ENCODE peak calls at places on chromosomes 2 and 18, in four cellular contexts. One of them, this sample, is unnamed.

GRCh38 chr2:164847966-164848365 is 6.3 kb upstream of the COBLL1 start:
- DNase-seq in T-helper 2 cell: no peak
- DNase-seq in neural crest cell: no peak
- DNase-seq in stimulated activated CD4-positive, alpha-beta T cell treated with anti-CD3 and anti-CD28 coated beads, Interleukin-4, amount 100 ng/mL, for 1 hour: no peak
- DNase-seq in this sample: no peak

GRCh38 chr18:57542126-57542525 is 44.4 kb downstream of the FECH start:
- DNase-seq in stimulated activated CD4-positive, alpha-beta T cell treated with anti-CD3 and anti-CD28 coated beads, Interleukin-4, amount 100 ng/mL, for 1 hour: no peak
- DNase-seq in neural crest cell: no peak
- DNase-seq in T-helper 2 cell: no peak
- DNase-seq in this sample: no peak

GRCh38 chr2:15120578-15120977 is 440.6 kb downstream of the NBAS start:
- DNase-seq in stimulated activated CD4-positive, alpha-beta T cell treated with anti-CD3 and anti-CD28 coated beads, Interleukin-4, amount 100 ng/mL, for 1 hour: no peak
- DNase-seq in T-helper 2 cell: no peak
- DNase-seq in neural crest cell: no peak
- DNase-seq in this sample: no peak

GRCh38 chr2:145411493-145411892 is 891.6 kb upstream of the ZEB2 start:
- DNase-seq in stimulated activated CD4-positive, alpha-beta T cell treated with anti-CD3 and anti-CD28 coated beads, Interleukin-4, amount 100 ng/mL, for 1 hour: no peak
- DNase-seq in T-helper 2 cell: peak
- DNase-seq in neural crest cell: no peak
- DNase-seq in this sample: no peak

GRCh38 chr2:240392084-240392947 is 43.1 kb upstream of the GPC1 start:
- DNase-seq in T-helper 2 cell: no peak
- DNase-seq in neural crest cell: peak
- DNase-seq in stimulated activated CD4-positive, alpha-beta T cell treated with anti-CD3 and anti-CD28 coated beads, Interleukin-4, amount 100 ng/mL, for 1 hour: peak
- DNase-seq in this sample: peak

GRCh38 chr2:96121414-96121813 is 5.0 kb upstream of the ADRA2B start:
- DNase-seq in stimulated activated CD4-positive, alpha-beta T cell treated with anti-CD3 and anti-CD28 coated beads, Interleukin-4, amount 100 ng/mL, for 1 hour: no peak
- DNase-seq in neural crest cell: no peak
- DNase-seq in T-helper 2 cell: no peak
- DNase-seq in this sample: no peak

GRCh38 chr2:81263989-81264388 is 959.4 kb upstream of the LRRTM1 start:
- DNase-seq in neural crest cell: no peak
- DNase-seq in stimulated activated CD4-positive, alpha-beta T cell treated with anti-CD3 and anti-CD28 coated beads, Interleukin-4, amount 100 ng/mL, for 1 hour: no peak
- DNase-seq in T-helper 2 cell: no peak
- DNase-seq in this sample: no peak

GRCh38 chr2:10839813-10840212 is 27.2 kb upstream of the PDIA6 start:
- DNase-seq in T-helper 2 cell: no peak
- DNase-seq in neural crest cell: no peak
- DNase-seq in stimulated activated CD4-positive, alpha-beta T cell treated with anti-CD3 and anti-CD28 coated beads, Interleukin-4, amount 100 ng/mL, for 1 hour: no peak
- DNase-seq in this sample: no peak

GRCh38 chr18:36592282-36592681 is 236.5 kb downstream of the TPGS2 start:
- DNase-seq in stimulated activated CD4-positive, alpha-beta T cell treated with anti-CD3 and anti-CD28 coated beads, Interleukin-4, amount 100 ng/mL, for 1 hour: no peak
- DNase-seq in neural crest cell: no peak
- DNase-seq in T-helper 2 cell: no peak
- DNase-seq in this sample: no peak

GRCh38 chr2:138516030-138516704 is 14.6 kb downstream of the SPOPL start:
- DNase-seq in stimulated activated CD4-positive, alpha-beta T cell treated with anti-CD3 and anti-CD28 coated beads, Interleukin-4, amount 100 ng/mL, for 1 hour: no peak
- DNase-seq in neural crest cell: no peak
- DNase-seq in T-helper 2 cell: no peak
- DNase-seq in this sample: no peak

GRCh38 chr2:239593965-239594771 is 193.3 kb upstream of the HDAC4 start:
- DNase-seq in T-helper 2 cell: no peak
- DNase-seq in stimulated activated CD4-positive, alpha-beta T cell treated with anti-CD3 and anti-CD28 coated beads, Interleukin-4, amount 100 ng/mL, for 1 hour: no peak
- DNase-seq in neural crest cell: no peak
- DNase-seq in this sample: no peak

GRCh38 chr18:48819781-48820482 is 130.8 kb downstream of the SMAD7 start:
- DNase-seq in neural crest cell: no peak
- DNase-seq in stimulated activated CD4-positive, alpha-beta T cell treated with anti-CD3 and anti-CD28 coated beads, Interleukin-4, amount 100 ng/mL, for 1 hour: no peak
- DNase-seq in T-helper 2 cell: no peak
- DNase-seq in this sample: no peak

GRCh38 chr2:135701442-135701841 is 40.2 kb upstream of the UBXN4 start:
- DNase-seq in neural crest cell: no peak
- DNase-seq in stimulated activated CD4-positive, alpha-beta T cell treated with anti-CD3 and anti-CD28 coated beads, Interleukin-4, amount 100 ng/mL, for 1 hour: no peak
- DNase-seq in T-helper 2 cell: no peak
- DNase-seq in this sample: no peak

GRCh38 chr2:231672617-231673347 is 35.5 kb upstream of the PTMA start:
- DNase-seq in neural crest cell: no peak
- DNase-seq in stimulated activated CD4-positive, alpha-beta T cell treated with anti-CD3 and anti-CD28 coated beads, Interleukin-4, amount 100 ng/mL, for 1 hour: no peak
- DNase-seq in T-helper 2 cell: no peak
- DNase-seq in this sample: no peak

GRCh38 chr2:113895301-113895700 is 5.4 kb downstream of the ACTR3 start:
- DNase-seq in neural crest cell: no peak
- DNase-seq in stimulated activated CD4-positive, alpha-beta T cell treated with anti-CD3 and anti-CD28 coated beads, Interleukin-4, amount 100 ng/mL, for 1 hour: no peak
- DNase-seq in T-helper 2 cell: no peak
- DNase-seq in this sample: no peak

GRCh38 chr2:207375207-207375875 is 154.4 kb upstream of the CREB1 start:
- DNase-seq in T-helper 2 cell: no peak
- DNase-seq in stimulated activated CD4-positive, alpha-beta T cell treated with anti-CD3 and anti-CD28 coated beads, Interleukin-4, amount 100 ng/mL, for 1 hour: no peak
- DNase-seq in neural crest cell: no peak
- DNase-seq in this sample: no peak

GRCh38 chr2:9656270-9656766 is 25.5 kb upstream of the YWHAQ start:
- DNase-seq in stimulated activated CD4-positive, alpha-beta T cell treated with anti-CD3 and anti-CD28 coated beads, Interleukin-4, amount 100 ng/mL, for 1 hour: peak
- DNase-seq in T-helper 2 cell: peak
- DNase-seq in neural crest cell: no peak
- DNase-seq in this sample: no peak

GRCh38 chr2:169034984-169035544 is 3.9 kb upstream of the ABCB11 start:
- DNase-seq in stimulated activated CD4-positive, alpha-beta T cell treated with anti-CD3 and anti-CD28 coated beads, Interleukin-4, amount 100 ng/mL, for 1 hour: no peak
- DNase-seq in T-helper 2 cell: no peak
- DNase-seq in neural crest cell: no peak
- DNase-seq in this sample: no peak

GRCh38 chr2:156589381-156590079 is 153.4 kb downstream of the GPD2 start:
- DNase-seq in stimulated activated CD4-positive, alpha-beta T cell treated with anti-CD3 and anti-CD28 coated beads, Interleukin-4, amount 100 ng/mL, for 1 hour: peak
- DNase-seq in neural crest cell: no peak
- DNase-seq in T-helper 2 cell: peak
- DNase-seq in this sample: no peak

GRCh38 chr2:174759381-174760064 is 4.7 kb downstream of the CHRNA1 start:
- DNase-seq in T-helper 2 cell: no peak
- DNase-seq in stimulated activated CD4-positive, alpha-beta T cell treated with anti-CD3 and anti-CD28 coated beads, Interleukin-4, amount 100 ng/mL, for 1 hour: no peak
- DNase-seq in neural crest cell: no peak
- DNase-seq in this sample: no peak

GRCh38 chr2:86383844-86384243 is 46.4 kb upstream of the REEP1 start:
- DNase-seq in T-helper 2 cell: no peak
- DNase-seq in neural crest cell: no peak
- DNase-seq in stimulated activated CD4-positive, alpha-beta T cell treated with anti-CD3 and anti-CD28 coated beads, Interleukin-4, amount 100 ng/mL, for 1 hour: no peak
- DNase-seq in this sample: no peak

GRCh38 chr18:8049147-8049546 is 482.0 kb downstream of the PTPRM start:
- DNase-seq in neural crest cell: no peak
- DNase-seq in stimulated activated CD4-positive, alpha-beta T cell treated with anti-CD3 and anti-CD28 coated beads, Interleukin-4, amount 100 ng/mL, for 1 hour: no peak
- DNase-seq in T-helper 2 cell: no peak
- DNase-seq in this sample: no peak

GRCh38 chr18:27713727-27714080 is 463.2 kb downstream of the CDH2 start:
- DNase-seq in T-helper 2 cell: no peak
- DNase-seq in stimulated activated CD4-positive, alpha-beta T cell treated with anti-CD3 and anti-CD28 coated beads, Interleukin-4, amount 100 ng/mL, for 1 hour: no peak
- DNase-seq in neural crest cell: no peak
- DNase-seq in this sample: no peak

GRCh38 chr2:26870585-26871095 is 22.7 kb downstream of the DPYSL5 start:
- DNase-seq in stimulated activated CD4-positive, alpha-beta T cell treated with anti-CD3 and anti-CD28 coated beads, Interleukin-4, amount 100 ng/mL, for 1 hour: no peak
- DNase-seq in neural crest cell: no peak
- DNase-seq in T-helper 2 cell: no peak
- DNase-seq in this sample: no peak